ENCODE peak calls at places on chromosomes 1 and 21, in seven cellular contexts. K is erythroblast, U is RWPE1, I is Right ventricle myocardium superior, J is uterus, Y is epithelial cell of esophagus, T is HCT116. W is an unnamed sample.

GRCh38 chr1:200659269-200659668 is 10.4 kb downstream of the DDX59 start:
- DNase-seq in J (no peak), T (peak), Y (peak), I (no peak), K (no peak), U (peak), W (no peak)

GRCh38 chr1:232837085-232837484 is 31.9 kb downstream of the MAP10 start:
- DNase-seq in T (no peak), Y (peak), I (no peak), J (no peak), K (no peak), U (peak), W (no peak)

GRCh38 chr21:38377165-38378093 is 120.6 kb downstream of the KCNJ15 start:
- DNase-seq in I (no peak), Y (peak), J (no peak), U (no peak), K (no peak), T (no peak), W (no peak)

GRCh38 chr1:93000751-93001175 is 39.5 kb upstream of the DIPK1A start:
- DNase-seq in T (no peak), Y (peak), U (no peak), K (no peak), I (no peak), J (no peak), W (no peak)

GRCh38 chr1:9279172-9279840 is 13.4 kb upstream of the SPSB1 start:
- DNase-seq in Y (no peak), J (no peak), K (no peak), T (no peak), U (no peak), I (peak), W (no peak)

GRCh38 chr1:201880928-201881571 is 7.6 kb upstream of the SHISA4 start:
- DNase-seq in U (no peak), J (no peak), Y (no peak), K (no peak), I (no peak), T (no peak), W (no peak)

GRCh38 chr1:19089524-19089923 is 120.5 kb downstream of the UBR4 start:
- DNase-seq in T (no peak), J (no peak), Y (peak), K (no peak), I (no peak), U (no peak), W (no peak)

GRCh38 chr1:34178072-34178471 is 1.4 kb downstream of the C1orf94 start:
- DNase-seq in K (no peak), I (no peak), U (no peak), T (no peak), J (no peak), Y (no peak), W (no peak)

GRCh38 chr1:202164271-202165037 is 4.1 kb upstream of the PTPN7 start:
- DNase-seq in U (no peak), J (no peak), I (no peak), T (no peak), K (no peak), Y (no peak), W (no peak)

GRCh38 chr1:235950318-235950717 is 83.6 kb upstream of the LYST start:
- DNase-seq in K (no peak), Y (no peak), T (no peak), U (no peak), I (no peak), J (no peak), W (no peak)

GRCh38 chr1:212234431-212235298 is 50.5 kb upstream of the PPP2R5A start:
- DNase-seq in U (peak), J (peak), K (peak), Y (peak), I (no peak), T (peak), W (peak)

GRCh38 chr1:76938304-76938703 is 71.0 kb downstream of the ST6GALNAC5 start:
- DNase-seq in K (no peak), T (no peak), Y (no peak), U (no peak), I (no peak), J (no peak), W (no peak)

GRCh38 chr1:180358649-180359048 is 128.6 kb downstream of the LHX4 start:
- DNase-seq in J (no peak), T (no peak), I (peak), K (no peak), U (no peak), Y (no peak), W (no peak)

W was measured in tibial artery.